ENCODE peak calls at places on chromosomes 6 and 20, in nine cellular contexts. S is foreskin keratinocyte, M is body of pancreas, I is upper lobe of right lung, R is fibroblast of mammary gland, L is tibial artery, U is PC-3, W is H9, N is HCT116. E is an unnamed sample.

GRCh38 chr6:15420959-15421438 is 175.1 kb downstream of the JARID2 start:
- DNase-seq in S (no peak), M (no peak), I (no peak), R (no peak), L (no peak), U (no peak), W (no peak), N (no peak), E (no peak)

GRCh38 chr6:7073810-7074525 is 33.8 kb upstream of the RREB1 start:
- DNase-seq in S (no peak), M (no peak), I (peak), R (no peak), L (peak), U (no peak), W (no peak), N (no peak), E (no peak)

GRCh38 chr6:142844065-142844755 is 100.8 kb downstream of the HIVEP2 start:
- DNase-seq in S (no peak), M (no peak), I (no peak), R (peak), L (no peak), U (peak), W (no peak), N (no peak), E (no peak)

GRCh38 chr6:31321005-31321707 is 35.8 kb downstream of the HLA-B start:
- DNase-seq in S (no peak), M (no peak), I (no peak), R (no peak), L (no peak), U (no peak), W (no peak), N (no peak), E (no peak)

GRCh38 chr6:31680841-31681671 is at the start of gene LY6G5C:
- DNase-seq in S (no peak), M (peak), I (peak), R (peak), L (peak), U (peak), W (peak), N (peak), E (peak)

GRCh38 chr20:23441850-23442313 is 2.4 kb downstream of the CSTL1 start:
- DNase-seq in S (no peak), M (peak), I (no peak), R (peak), L (peak), U (peak), W (peak), N (peak), E (no peak)

GRCh38 chr20:59173938-59174496 is 10.4 kb downstream of the ZNF831 start:
- DNase-seq in S (no peak), M (no peak), I (no peak), R (no peak), L (no peak), U (no peak), W (no peak), N (no peak), E (no peak)

GRCh38 chr20:41293269-41294037 is 24.1 kb downstream of the ZHX3 start:
- DNase-seq in S (no peak), M (no peak), I (no peak), R (peak), L (no peak), U (no peak), W (no peak), N (no peak), E (no peak)

GRCh38 chr6:38552136-38552535 is 87.6 kb downstream of the BTBD9 start:
- DNase-seq in S (no peak), M (no peak), I (no peak), R (no peak), L (no peak), U (no peak), W (no peak), N (no peak), E (no peak)

GRCh38 chr6:36824262-36824661 is 15.0 kb downstream of the CPNE5 start:
- DNase-seq in S (no peak), M (no peak), I (no peak), R (no peak), L (no peak), U (no peak), W (no peak), N (no peak), E (no peak)

GRCh38 chr20:37294262-37294981 is 5.0 kb downstream of the MANBAL start:
- DNase-seq in S (no peak), M (no peak), I (no peak), R (peak), L (no peak), U (no peak), W (no peak), N (no peak), E (no peak)

GRCh38 chr6:126537437-126537836 is 197.5 kb downstream of the CENPW start:
- DNase-seq in S (no peak), M (no peak), I (no peak), R (no peak), L (no peak), U (no peak), W (no peak), N (no peak), E (no peak)

GRCh38 chr6:166405416-166405815 is 22.7 kb upstream of the MPC1 start:
- DNase-seq in S (no peak), M (no peak), I (no peak), R (no peak), L (no peak), U (no peak), W (no peak), N (no peak), E (no peak)

GRCh38 chr6:43644940-43645612 is at the start of gene RSPH9:
- DNase-seq in S (no peak), M (peak), I (peak), R (peak), L (peak), U (no peak), W (peak), N (no peak), E (peak)

GRCh38 chr6:118495639-118496296 is 52.3 kb upstream of the PLN start:
- DNase-seq in S (peak), M (no peak), I (no peak), R (peak), L (no peak), U (peak), W (no peak), N (peak), E (no peak)

GRCh38 chr20:20265210-20265609 is 102.7 kb upstream of the INSM1 start:
- DNase-seq in S (no peak), M (no peak), I (no peak), R (no peak), L (no peak), U (no peak), W (no peak), N (no peak), E (no peak)

GRCh38 chr6:133704371-133704770 is 184.5 kb upstream of the TCF21 start:
- DNase-seq in S (no peak), M (no peak), I (no peak), R (peak), L (no peak), U (no peak), W (no peak), N (no peak), E (no peak)

GRCh38 chr20:31517373-31517772 is 3.1 kb downstream of the HM13 start:
- DNase-seq in S (peak), M (peak), I (no peak), R (peak), L (peak), U (peak), W (peak), N (peak), E (no peak)

GRCh38 chr20:15224199-15224598 is 886.8 kb upstream of the FLRT3 start:
- DNase-seq in S (no peak), M (no peak), I (no peak), R (no peak), L (no peak), U (no peak), W (no peak), N (no peak), E (no peak)

DNA sequence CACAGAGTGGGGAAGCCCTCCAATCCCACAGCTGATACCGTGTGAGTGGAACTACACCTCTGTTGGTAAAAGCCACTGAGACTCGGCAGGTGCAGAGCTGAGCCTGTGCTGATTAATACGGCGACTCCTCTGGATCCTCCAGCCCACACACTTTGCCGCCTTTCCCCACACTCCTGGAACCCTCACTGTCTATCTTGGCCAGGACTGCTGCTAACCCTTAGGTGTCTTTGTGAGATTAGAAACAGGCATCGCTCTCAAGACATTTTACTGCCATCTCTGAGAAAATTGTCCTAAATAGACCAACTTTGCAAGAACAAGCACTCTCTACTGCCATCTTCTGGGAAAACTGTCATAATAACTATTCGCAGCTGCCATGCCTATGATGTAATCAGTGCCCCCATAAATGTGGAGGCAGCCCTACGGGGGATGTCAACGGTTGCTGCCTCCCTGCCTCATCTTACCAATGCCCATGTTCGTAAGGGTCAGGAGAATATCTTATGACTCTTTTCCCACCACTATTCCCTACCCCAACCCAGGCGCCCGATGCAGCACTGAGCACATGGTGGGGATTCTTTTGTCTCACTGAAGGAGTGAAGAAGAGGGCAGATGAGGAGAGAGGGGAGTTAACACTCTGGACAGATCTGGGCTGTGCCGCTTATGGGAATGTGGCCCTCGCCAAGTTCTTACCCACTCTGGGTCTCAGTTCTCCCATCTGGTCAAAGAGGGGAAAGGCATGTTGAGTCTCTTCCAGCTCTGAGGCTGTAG is 26.1 kb upstream of the KCNB1 start:
- DNase-seq in S (no peak), M (no peak), I (no peak), R (peak), L (no peak), U (peak), W (peak), N (peak), E (no peak)
- TF ChIP-seq CTCF in S (peak), M (peak), I (peak), R (peak), L (peak), U (peak), W (peak), N (peak), E (peak)

GRCh38 chr6:132204606-132205005 is 196.7 kb downstream of the MOXD1 start:
- DNase-seq in S (no peak), M (no peak), I (no peak), R (no peak), L (no peak), U (no peak), W (no peak), N (no peak), E (no peak)
- TF ChIP-seq CTCF in S (no peak), M (no peak), I (no peak), R (no peak), L (no peak), U (no peak), W (no peak), N (no peak), E (no peak)

DNA sequence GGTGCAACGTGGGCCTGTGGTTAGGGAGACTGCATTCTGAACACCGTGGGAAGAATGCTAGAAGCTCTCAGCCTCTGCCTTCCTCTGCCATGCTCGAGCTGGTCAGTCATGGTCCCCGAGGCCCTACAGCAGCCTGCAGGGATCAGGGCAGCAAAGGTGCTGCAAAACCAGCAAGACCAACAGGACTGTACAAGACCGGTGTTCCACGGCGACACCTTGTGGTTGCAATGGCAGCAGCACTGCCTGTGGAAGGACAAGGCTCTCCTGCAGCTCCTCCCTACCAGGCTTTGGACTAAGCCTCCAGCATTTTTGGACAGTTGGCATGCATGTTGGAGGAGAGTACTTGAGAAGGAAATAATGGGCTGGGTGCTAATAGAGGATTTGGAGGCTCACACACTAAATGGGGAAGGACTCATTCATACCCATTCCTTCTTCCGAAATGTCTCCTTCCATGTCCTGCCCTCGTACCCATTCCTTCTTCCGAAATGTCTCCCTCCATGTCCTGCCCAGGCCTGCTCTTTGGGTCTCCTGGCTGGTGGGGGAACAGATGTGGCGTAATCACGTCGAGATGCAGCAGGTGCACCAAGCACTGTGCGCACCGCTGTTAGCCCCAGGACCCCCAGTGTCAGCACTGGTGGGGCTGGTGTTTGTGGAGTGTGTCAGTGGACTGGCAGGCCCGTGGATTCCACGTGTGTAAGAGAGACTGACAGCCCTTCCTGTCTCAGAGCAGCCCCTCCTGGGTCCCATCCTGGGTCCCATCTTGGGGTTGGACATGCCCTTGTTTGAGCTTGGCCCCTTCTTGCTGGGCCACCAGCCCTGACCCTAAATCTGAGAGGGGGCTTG is 18.6 kb upstream of the MYT1 start:
- DNase-seq in S (no peak), M (peak), I (peak), R (no peak), L (peak), U (no peak), W (no peak), N (peak), E (no peak)
- TF ChIP-seq CTCF in S (peak), M (no peak), I (no peak), R (peak), L (no peak), U (peak), W (peak), N (peak), E (no peak)

GRCh38 chr6:150666071-150666470 is 66.4 kb downstream of the PLEKHG1 start:
- DNase-seq in S (no peak), M (no peak), I (no peak), R (no peak), L (peak), U (no peak), W (no peak), N (no peak), E (no peak)

GRCh38 chr6:150664091-150664490 is 64.4 kb downstream of the PLEKHG1 start:
- DNase-seq in S (no peak), M (no peak), I (no peak), R (no peak), L (no peak), U (no peak), W (no peak), N (no peak), E (no peak)

GRCh38 chr6:150670311-150670710 is 70.6 kb downstream of the PLEKHG1 start:
- DNase-seq in S (no peak), M (no peak), I (no peak), R (no peak), L (no peak), U (no peak), W (no peak), N (no peak), E (no peak)

GRCh38 chr6:150668882-150669476 is 69.3 kb downstream of the PLEKHG1 start:
- DNase-seq in S (no peak), M (no peak), I (no peak), R (no peak), L (no peak), U (no peak), W (no peak), N (no peak), E (no peak)

GRCh38 chr6:150667977-150668716 is 68.5 kb downstream of the PLEKHG1 start:
- DNase-seq in S (peak), M (peak), I (peak), R (peak), L (peak), U (peak), W (no peak), N (peak), E (peak)
- TF ChIP-seq CTCF in S (peak), M (no peak), I (peak), R (peak), L (no peak), U (no peak), W (no peak), N (peak), E (no peak)

GRCh38 chr6:157021267-157022021 is 244.3 kb downstream of the ARID1B start:
- DNase-seq in S (peak), M (peak), I (peak), R (peak), L (peak), U (peak), W (peak), N (peak), E (peak)
- TF ChIP-seq CTCF in S (peak), M (peak), I (peak), R (no peak), L (peak), U (peak), W (peak), N (peak), E (peak)

GRCh38 chr20:34708621-34709043 is 4.5 kb downstream of the TP53INP2 start:
- DNase-seq in S (no peak), M (peak), I (peak), R (peak), L (peak), U (peak), W (peak), N (no peak), E (peak)

GRCh38 chr20:34709044-34709835 is 5.1 kb downstream of the TP53INP2 start:
- DNase-seq in S (no peak), M (peak), I (peak), R (peak), L (peak), U (peak), W (peak), N (peak), E (peak)

GRCh38 chr20:34710568-34710839 is 6.4 kb downstream of the TP53INP2 start:
- DNase-seq in S (no peak), M (no peak), I (no peak), R (no peak), L (no peak), U (no peak), W (no peak), N (no peak), E (no peak)

GRCh38 chr20:34710861-34711574 is 6.9 kb downstream of the TP53INP2 start:
- DNase-seq in S (no peak), M (no peak), I (no peak), R (no peak), L (no peak), U (no peak), W (no peak), N (no peak), E (no peak)

DNA sequence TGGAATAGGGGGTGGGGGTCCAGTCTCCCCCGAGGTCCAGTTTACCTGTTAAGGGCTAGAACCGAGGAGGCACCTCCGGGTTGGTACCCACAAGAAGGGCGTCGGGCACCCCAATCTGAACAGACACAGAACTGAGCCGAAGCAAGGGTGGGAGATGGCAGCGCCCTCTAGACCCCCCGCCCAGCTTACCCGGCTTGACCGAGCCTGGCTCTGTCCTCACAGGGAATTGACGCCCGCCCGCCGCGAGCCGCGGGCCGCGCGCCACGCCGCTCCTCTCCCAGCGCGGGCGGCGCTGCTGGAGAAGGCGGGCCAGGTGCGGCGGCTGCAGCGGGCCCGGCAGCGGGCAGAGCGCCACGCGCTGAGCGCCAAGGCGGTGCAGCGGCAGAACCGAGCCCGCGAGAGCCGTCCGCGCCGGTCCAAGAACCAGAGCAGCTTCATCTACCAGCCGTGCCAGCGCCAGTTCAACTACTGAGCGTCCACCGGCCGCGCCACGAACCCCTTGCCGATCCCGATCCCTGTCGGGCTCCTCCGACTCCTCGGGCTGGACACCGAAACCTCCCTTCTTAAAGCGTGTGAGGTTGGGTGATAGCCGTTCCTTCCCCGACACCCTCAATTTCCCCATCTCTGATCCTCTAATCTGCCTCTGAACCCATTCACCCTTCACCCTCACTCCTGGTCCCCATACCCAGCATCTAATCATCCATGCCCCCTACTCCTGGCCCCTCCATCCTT is 5.9 kb downstream of the TP53INP2 start:
- DNase-seq in S (no peak), M (peak), I (peak), R (peak), L (peak), U (peak), W (peak), N (peak), E (peak)
- TF ChIP-seq CTCF in S (peak), M (no peak), I (peak), R (peak), L (no peak), U (peak), W (peak), N (peak), E (no peak)

E was measured in mesothelial cell of epicardium.